ENCODE peak calls at places on chromosomes 13 and 19, in ten cellular contexts. Y is RWPE1; C is SK-N-SH; L is astrocyte; N is Caco-2; M is colonic mucosa; K is MCF 10A; T is heart left ventricle; H is CD4-positive, alpha-beta T cell; D is AG09319. B is an unnamed sample.

GRCh38 chr19:313988-314815 is 23.0 kb upstream of the PLPP2 start:
- DNase-seq in Y (no peak), C (no peak), L (no peak), N (no peak), M (no peak), K (no peak), T (no peak), H (no peak), D (no peak), B (no peak)

GRCh38 chr19:290539-291521 is at the start of gene PLPP2:
- DNase-seq in Y (peak), C (peak), L (no peak), N (peak), M (peak), K (peak), T (no peak), H (no peak), D (no peak), B (no peak)

GRCh38 chr19:45589768-45590167 is 5.2 kb upstream of the OPA3 start:
- DNase-seq in Y (no peak), C (no peak), L (no peak), N (no peak), M (no peak), K (no peak), T (no peak), H (no peak), D (no peak), B (no peak)

GRCh38 chr13:79295906-79296564 is 110.0 kb downstream of the RBM26 start:
- DNase-seq in Y (peak), C (no peak), L (no peak), N (no peak), M (no peak), K (peak), T (no peak), H (no peak), D (no peak), B (no peak)

GRCh38 chr13:72960541-72960940 is 98.3 kb upstream of the KLF5 start:
- DNase-seq in Y (peak), C (no peak), L (no peak), N (peak), M (no peak), K (no peak), T (no peak), H (no peak), D (no peak), B (no peak)

GRCh38 chr13:106083620-106084350 is 451.7 kb downstream of the EFNB2 start:
- DNase-seq in Y (peak), C (peak), L (peak), N (peak), M (peak), K (peak), T (peak), H (no peak), D (no peak), B (no peak)

GRCh38 chr13:42078113-42078769 is 29.8 kb downstream of the DGKH start:
- DNase-seq in Y (no peak), C (peak), L (no peak), N (peak), M (no peak), K (peak), T (no peak), H (no peak), D (no peak), B (no peak)

GRCh38 chr13:21465710-21466160 is 6.6 kb upstream of the ZDHHC20 start:
- DNase-seq in Y (no peak), C (no peak), L (no peak), N (peak), M (peak), K (no peak), T (no peak), H (no peak), D (no peak), B (no peak)

GRCh38 chr19:11204943-11205349 is 7.6 kb upstream of the KANK2 start:
- DNase-seq in Y (no peak), C (peak), L (no peak), N (no peak), M (no peak), K (peak), T (no peak), H (no peak), D (no peak), B (no peak)

GRCh38 chr13:113371061-113371460 is 7.1 kb upstream of the GRTP1 start:
- DNase-seq in Y (no peak), C (no peak), L (no peak), N (no peak), M (no peak), K (no peak), T (no peak), H (no peak), D (no peak), B (no peak)

GRCh38 chr19:35216026-35216832 is 12.3 kb downstream of the FAM187B start:
- DNase-seq in Y (no peak), C (no peak), L (no peak), N (no peak), M (no peak), K (no peak), T (no peak), H (no peak), D (no peak), B (no peak)

GRCh38 chr19:46508206-46508605 is 12.5 kb upstream of the PNMA8B start:
- DNase-seq in Y (no peak), C (no peak), L (no peak), N (no peak), M (no peak), K (no peak), T (no peak), H (no peak), D (no peak), B (no peak)

GRCh38 chr19:45443462-45444317 is 20.0 kb upstream of the ERCC1 start:
- DNase-seq in Y (peak), C (peak), L (peak), N (peak), M (peak), K (peak), T (peak), H (no peak), D (peak), B (peak)

GRCh38 chr13:23509781-23510543 is 60.2 kb upstream of the TNFRSF19 start:
- DNase-seq in Y (peak), C (no peak), L (peak), N (no peak), M (no peak), K (peak), T (no peak), H (no peak), D (no peak), B (no peak)

GRCh38 chr19:46745521-46746280 is at the start of gene FKRP:
- DNase-seq in Y (no peak), C (peak), L (no peak), N (peak), M (no peak), K (no peak), T (no peak), H (peak), D (no peak), B (peak)

GRCh38 chr13:113547248-113547971 is 37.1 kb upstream of the TFDP1 start:
- DNase-seq in Y (no peak), C (no peak), L (peak), N (no peak), M (peak), K (no peak), T (peak), H (no peak), D (no peak), B (no peak)

GRCh38 chr19:40613669-40614594 is 12.8 kb downstream of the LTBP4 start:
- DNase-seq in Y (peak), C (no peak), L (peak), N (peak), M (peak), K (no peak), T (peak), H (peak), D (no peak), B (peak)

GRCh38 chr13:25902946-25903345 is 148.9 kb downstream of the SHISA2 start:
- DNase-seq in Y (no peak), C (no peak), L (no peak), N (no peak), M (no peak), K (no peak), T (no peak), H (no peak), D (no peak), B (no peak)

GRCh38 chr19:42184401-42184861 is 33.0 kb downstream of the DEDD2 start:
- DNase-seq in Y (peak), C (peak), L (peak), N (peak), M (peak), K (peak), T (peak), H (peak), D (peak), B (peak)

DNA sequence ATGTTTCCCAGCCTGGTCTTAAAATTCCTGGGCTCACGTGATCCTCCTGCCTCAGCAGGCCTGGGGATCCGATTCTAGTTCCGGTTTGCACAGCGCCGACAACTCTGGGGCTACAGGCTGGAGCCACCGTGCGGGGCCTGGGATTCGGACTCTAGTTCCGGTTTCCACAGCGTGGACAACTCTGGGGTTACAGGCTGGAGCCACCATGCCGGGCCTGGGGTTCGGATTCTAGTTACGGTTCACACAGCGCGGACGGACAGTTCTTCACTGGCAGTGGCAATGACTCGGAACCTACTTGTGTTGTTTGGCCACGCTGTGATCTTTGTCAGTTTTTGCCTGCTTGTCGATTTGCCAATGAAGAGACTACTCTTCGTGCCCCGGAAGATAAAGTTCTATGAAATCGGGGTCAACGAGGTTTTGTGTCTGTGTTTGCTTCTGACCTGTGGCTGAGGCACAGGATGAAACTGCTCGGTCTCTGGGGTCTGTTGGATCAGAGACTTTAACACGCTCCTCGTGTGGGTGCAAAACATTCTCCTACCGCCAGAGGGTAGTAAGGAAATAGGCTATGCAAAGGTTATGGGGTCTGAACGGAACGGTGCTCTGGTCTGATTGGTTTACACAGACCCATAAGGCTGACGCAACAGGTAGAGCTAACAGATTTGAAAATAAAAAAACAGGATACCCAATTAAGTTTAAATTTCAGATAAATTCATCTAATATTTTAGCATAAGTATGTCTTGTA is 12.1 kb upstream of the ZSCAN1 start:
- DNase-seq in Y (no peak), C (peak), L (peak), N (peak), M (peak), K (no peak), T (peak), H (no peak), D (no peak), B (no peak)
- TF ChIP-seq CTCF in Y (no peak), C (peak), L (no peak), N (no peak), M (peak), K (no peak), T (peak), H (no peak), D (peak), B (no peak)

GRCh38 chr13:30850204-30850866 is 55.7 kb upstream of the MEDAG start:
- DNase-seq in Y (no peak), C (no peak), L (no peak), N (no peak), M (no peak), K (no peak), T (no peak), H (no peak), D (no peak), B (no peak)
- TF ChIP-seq CTCF in Y (no peak), C (no peak), L (no peak), N (no peak), M (no peak), K (no peak), T (no peak), H (no peak), D (no peak), B (no peak)

GRCh38 chr19:2050991-2051770 is at the start of gene MKNK2:
- DNase-seq in Y (peak), C (peak), L (peak), N (peak), M (peak), K (peak), T (peak), H (peak), D (peak), B (peak)
- TF ChIP-seq CTCF in Y (peak), C (peak), L (no peak), N (peak), M (peak), K (peak), T (peak), H (peak), D (peak), B (no peak)

GRCh38 chr13:45623516-45624090 is 8.1 kb upstream of the ERICH6B start:
- DNase-seq in Y (peak), C (peak), L (no peak), N (peak), M (no peak), K (peak), T (no peak), H (no peak), D (no peak), B (no peak)
- TF ChIP-seq CTCF in Y (peak), C (peak), L (peak), N (peak), M (peak), K (peak), T (peak), H (peak), D (peak), B (no peak)

GRCh38 chr19:18488403-18488723 is 33.5 kb downstream of the ELL start:
- DNase-seq in Y (no peak), C (peak), L (no peak), N (no peak), M (no peak), K (peak), T (no peak), H (no peak), D (no peak), B (no peak)
- TF ChIP-seq CTCF in Y (no peak), C (peak), L (peak), N (no peak), M (peak), K (peak), T (no peak), H (no peak), D (peak), B (no peak)

DNA sequence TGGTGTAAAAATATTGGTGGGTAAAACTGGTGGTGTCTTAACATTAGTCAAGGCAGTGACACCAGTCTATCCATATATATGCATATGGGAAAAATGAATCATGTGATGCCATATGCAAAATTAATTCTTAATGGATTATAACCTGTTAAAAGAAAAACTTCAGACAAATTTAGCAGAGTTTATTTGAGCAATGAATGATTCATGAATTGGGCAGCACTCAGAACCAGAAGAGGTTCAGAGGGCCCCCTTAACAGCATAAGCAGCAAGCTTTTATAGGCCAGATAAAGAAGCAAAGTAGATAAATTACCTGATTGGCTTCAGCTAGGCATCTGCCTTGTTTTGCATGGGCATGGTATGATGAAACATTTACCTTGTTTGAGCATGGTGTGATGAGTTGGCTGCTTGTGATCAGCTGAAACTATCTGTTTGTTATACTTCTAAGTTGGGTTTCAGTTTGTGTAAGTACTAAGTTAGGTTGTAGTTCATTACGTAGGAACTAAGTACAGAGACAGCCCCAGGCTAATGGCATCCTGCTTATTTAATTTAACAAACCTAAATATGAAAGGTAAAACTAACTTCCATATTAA is 66.6 kb downstream of the DNAJC15 start:
- DNase-seq in Y (no peak), C (no peak), L (no peak), N (no peak), M (no peak), K (no peak), T (no peak), H (no peak), D (no peak), B (no peak)
- TF ChIP-seq CTCF in Y (no peak), C (no peak), L (no peak), N (no peak), M (no peak), K (no peak), T (no peak), H (no peak), D (no peak), B (no peak)

GRCh38 chr19:4201798-4202197 is 19.3 kb downstream of the ANKRD24 start:
- DNase-seq in Y (no peak), C (no peak), L (no peak), N (no peak), M (no peak), K (no peak), T (no peak), H (no peak), D (no peak), B (no peak)

GRCh38 chr19:4198467-4199126 is 16.1 kb downstream of the ANKRD24 start:
- DNase-seq in Y (no peak), C (no peak), L (no peak), N (no peak), M (no peak), K (no peak), T (no peak), H (no peak), D (no peak), B (no peak)

GRCh38 chr19:4200940-4201542 is 18.6 kb downstream of the ANKRD24 start:
- DNase-seq in Y (no peak), C (no peak), L (no peak), N (no peak), M (no peak), K (no peak), T (no peak), H (no peak), D (no peak), B (no peak)

GRCh38 chr19:4197625-4198466 is 15.4 kb downstream of the ANKRD24 start:
- DNase-seq in Y (no peak), C (peak), L (no peak), N (peak), M (no peak), K (no peak), T (no peak), H (no peak), D (no peak), B (no peak)

GRCh38 chr19:4199699-4200293 is 17.3 kb downstream of the ANKRD24 start:
- DNase-seq in Y (no peak), C (peak), L (no peak), N (peak), M (no peak), K (no peak), T (no peak), H (no peak), D (no peak), B (no peak)
- TF ChIP-seq CTCF in Y (no peak), C (peak), L (no peak), N (peak), M (no peak), K (no peak), T (no peak), H (no peak), D (no peak), B (no peak)

GRCh38 chr13:95660981-95661581 is 15.9 kb upstream of the DNAJC3 start:
- DNase-seq in Y (peak), C (peak), L (peak), N (peak), M (no peak), K (peak), T (peak), H (no peak), D (no peak), B (no peak)
- TF ChIP-seq CTCF in Y (peak), C (peak), L (peak), N (peak), M (peak), K (peak), T (peak), H (peak), D (peak), B (no peak)

DNA sequence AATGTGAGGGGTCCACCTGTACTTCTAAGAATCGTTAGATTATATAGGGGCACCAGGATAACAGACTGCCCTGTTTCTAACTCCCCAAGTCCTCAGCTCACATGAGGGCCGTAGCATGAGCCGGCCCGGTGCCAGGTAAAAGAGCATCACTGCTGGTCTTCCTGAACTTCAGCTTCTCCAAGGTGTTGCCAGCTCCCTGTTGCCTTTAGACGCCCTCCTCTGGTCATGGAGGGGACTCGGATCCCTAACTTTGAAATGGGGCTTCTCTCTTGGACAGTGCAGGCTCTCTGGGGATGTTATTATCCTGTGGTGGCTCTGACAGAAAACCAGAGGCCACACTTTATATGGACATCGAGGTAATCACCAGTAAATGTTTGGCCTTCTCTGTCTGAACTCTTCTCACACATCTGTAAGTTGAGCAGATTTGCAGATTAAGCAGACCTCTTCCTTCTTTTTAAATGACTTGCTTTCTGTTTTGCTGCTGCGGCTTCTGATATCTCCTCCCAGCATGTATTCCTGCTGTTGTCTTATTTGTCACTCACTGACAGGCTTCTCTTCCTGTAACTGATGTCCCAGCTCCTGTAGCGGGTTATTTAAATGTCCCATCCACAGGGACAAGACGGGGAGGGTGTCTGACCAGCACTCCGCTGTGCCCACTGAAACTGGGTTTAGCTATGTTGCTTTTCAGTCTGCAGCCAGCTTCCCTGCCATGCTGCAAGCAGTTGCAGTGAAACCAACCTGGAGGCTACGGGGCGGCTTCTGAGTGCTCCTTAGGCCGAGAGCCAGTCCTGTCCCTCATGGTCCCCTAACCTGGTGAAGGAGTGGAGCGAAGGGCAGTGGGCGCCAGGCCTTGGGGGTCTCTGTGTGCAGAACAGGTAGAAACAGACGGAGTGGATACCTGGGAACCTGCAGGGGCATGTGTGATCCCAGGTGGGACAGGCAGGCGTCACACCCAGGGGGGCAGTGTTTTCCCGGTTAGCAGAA is 39.2 kb downstream of the TSSK6 start:
- DNase-seq in Y (no peak), C (no peak), L (no peak), N (peak), M (no peak), K (peak), T (no peak), H (no peak), D (no peak), B (no peak)
- TF ChIP-seq CTCF in Y (no peak), C (peak), L (peak), N (no peak), M (no peak), K (peak), T (no peak), H (no peak), D (peak), B (no peak)

B was measured in activated B cell treated with CpG ODN at 0.5 μM for 24 hours.